ENCODE peak calls at places on chromosomes 1 and 21, in seven cellular contexts. H, N, Q, C, D, Z and W are unnamed samples.

GRCh38 chr21:32771134-32771523 is 426 bp downstream of the PAXBP1 start:
- DNase-seq in H (peak), N (peak), Q (peak), C (peak), D (no peak), Z (peak), W (peak)

GRCh38 chr1:19310720-19311502 is 1.0 kb downstream of the AKR7A2 start:
- DNase-seq in H (no peak), N (no peak), Q (no peak), C (no peak), D (peak), Z (no peak), W (no peak)

GRCh38 chr1:196651637-196652215 is at the start of gene CFH:
- DNase-seq in H (no peak), N (peak), Q (no peak), C (peak), D (no peak), Z (no peak), W (no peak)

GRCh38 chr1:27235827-27236226 is 1.4 kb downstream of the WDTC1 start:
- DNase-seq in H (no peak), N (peak), Q (no peak), C (no peak), D (no peak), Z (no peak), W (no peak)

GRCh38 chr1:159854101-159854692 is 8.3 kb downstream of the VSIG8 start:
- DNase-seq in H (peak), N (peak), Q (no peak), C (peak), D (peak), Z (peak), W (peak)

GRCh38 chr1:1371354-1371740 is 3.7 kb downstream of the AURKAIP1 start:
- DNase-seq in H (no peak), N (no peak), Q (peak), C (no peak), D (no peak), Z (no peak), W (no peak)

GRCh38 chr1:107867422-107867821 is 97.6 kb downstream of the VAV3 start:
- DNase-seq in H (no peak), N (no peak), Q (no peak), C (no peak), D (peak), Z (no peak), W (no peak)

GRCh38 chr1:211589782-211590721 is 11.1 kb upstream of the SLC30A1 start:
- DNase-seq in H (no peak), N (peak), Q (no peak), C (peak), D (no peak), Z (no peak), W (no peak)

GRCh38 chr1:240516069-240516468 is 95.9 kb downstream of the GREM2 start:
- DNase-seq in H (no peak), N (no peak), Q (no peak), C (no peak), D (no peak), Z (no peak), W (no peak)

GRCh38 chr1:25447547-25447946 is 16.9 kb downstream of the MACO1 start:
- DNase-seq in H (no peak), N (no peak), Q (no peak), C (no peak), D (no peak), Z (no peak), W (no peak)

GRCh38 chr1:29688477-29689365 is 452.4 kb downstream of the PTPRU start:
- DNase-seq in H (no peak), N (no peak), Q (no peak), C (no peak), D (no peak), Z (no peak), W (no peak)

GRCh38 chr1:36225298-36225899 is 1.2 kb downstream of the THRAP3 start:
- DNase-seq in H (no peak), N (no peak), Q (no peak), C (no peak), D (no peak), Z (no peak), W (no peak)

GRCh38 chr1:6045561-6045960 is at the start of gene KCNAB2:
- DNase-seq in H (no peak), N (no peak), Q (no peak), C (no peak), D (no peak), Z (no peak), W (no peak)

GRCh38 chr1:32763221-32763620 is 53.9 kb downstream of the YARS1 start:
- DNase-seq in H (no peak), N (peak), Q (no peak), C (no peak), D (no peak), Z (no peak), W (no peak)

GRCh38 chr1:203471841-203472240 is 3.8 kb upstream of the PRELP start:
- DNase-seq in H (no peak), N (no peak), Q (no peak), C (no peak), D (no peak), Z (no peak), W (no peak)

GRCh38 chr1:156492591-156493080 is 7.9 kb downstream of the MEF2D start:
- DNase-seq in H (no peak), N (no peak), Q (no peak), C (no peak), D (no peak), Z (no peak), W (no peak)

GRCh38 chr1:89865498-89866385 is 44.9 kb downstream of the LRRC8D start:
- DNase-seq in H (no peak), N (peak), Q (no peak), C (no peak), D (no peak), Z (no peak), W (no peak)